ENCODE peak calls at places on chromosomes 12 and 14, in six cellular contexts. One of them, this sample, is unnamed.

GRCh38 chr12:116734156-116734768 is 3.6 kb downstream of the SPRING1 start:
- DNase-seq in A549: no peak
- DNase-seq in NCI-H510A treated with DMSO at 0.1 percent for 48 hours: no peak
- DNase-seq in ELR: no peak
- DNase-seq in T-cell: no peak
- DNase-seq in RWPE1: no peak
- DNase-seq in this sample: no peak

GRCh38 chr12:130552483-130552996 is 163.6 kb downstream of the RIMBP2 start:
- DNase-seq in A549: no peak
- DNase-seq in NCI-H510A treated with DMSO at 0.1 percent for 48 hours: no peak
- DNase-seq in T-cell: no peak
- DNase-seq in RWPE1: peak
- DNase-seq in ELR: no peak
- DNase-seq in this sample: peak

GRCh38 chr14:49679271-49679670 is 8.7 kb downstream of the POLE2 start:
- DNase-seq in NCI-H510A treated with DMSO at 0.1 percent for 48 hours: no peak
- DNase-seq in RWPE1: no peak
- DNase-seq in A549: no peak
- DNase-seq in ELR: peak
- DNase-seq in T-cell: no peak
- DNase-seq in this sample: no peak

GRCh38 chr12:4825139-4825858 is 84.4 kb upstream of the KCNA1 start:
- DNase-seq in A549: no peak
- DNase-seq in RWPE1: no peak
- DNase-seq in ELR: no peak
- DNase-seq in NCI-H510A treated with DMSO at 0.1 percent for 48 hours: no peak
- DNase-seq in T-cell: no peak
- DNase-seq in this sample: no peak

GRCh38 chr12:99027491-99027890 is 382.4 kb downstream of the APAF1 start:
- DNase-seq in RWPE1: peak
- DNase-seq in T-cell: no peak
- DNase-seq in NCI-H510A treated with DMSO at 0.1 percent for 48 hours: no peak
- DNase-seq in ELR: no peak
- DNase-seq in A549: no peak
- DNase-seq in this sample: no peak

GRCh38 chr12:53004582-53004981 is 1.7 kb upstream of the EIF4B start:
- DNase-seq in A549: no peak
- DNase-seq in RWPE1: no peak
- DNase-seq in NCI-H510A treated with DMSO at 0.1 percent for 48 hours: no peak
- DNase-seq in ELR: peak
- DNase-seq in T-cell: no peak
- DNase-seq in this sample: no peak

GRCh38 chr12:15532364-15532977 is 210.2 kb downstream of the PTPRO start:
- DNase-seq in RWPE1: peak
- DNase-seq in A549: peak
- DNase-seq in ELR: peak
- DNase-seq in T-cell: peak
- DNase-seq in NCI-H510A treated with DMSO at 0.1 percent for 48 hours: no peak
- DNase-seq in this sample: peak

GRCh38 chr14:51547260-51547659 is 104.5 kb upstream of the FRMD6 start:
- DNase-seq in A549: peak
- DNase-seq in ELR: peak
- DNase-seq in T-cell: no peak
- DNase-seq in NCI-H510A treated with DMSO at 0.1 percent for 48 hours: no peak
- DNase-seq in RWPE1: peak
- DNase-seq in this sample: peak

GRCh38 chr12:95413576-95413975 is 60.4 kb upstream of the METAP2 start:
- DNase-seq in T-cell: no peak
- DNase-seq in A549: no peak
- DNase-seq in ELR: no peak
- DNase-seq in NCI-H510A treated with DMSO at 0.1 percent for 48 hours: no peak
- DNase-seq in RWPE1: no peak
- DNase-seq in this sample: no peak

GRCh38 chr14:20516921-20517320 is 11.6 kb downstream of the RNASE10 start:
- DNase-seq in A549: no peak
- DNase-seq in T-cell: no peak
- DNase-seq in ELR: peak
- DNase-seq in NCI-H510A treated with DMSO at 0.1 percent for 48 hours: no peak
- DNase-seq in RWPE1: peak
- DNase-seq in this sample: no peak

GRCh38 chr12:56220611-56221232 is 1.0 kb downstream of the RNF41 start:
- DNase-seq in A549: no peak
- DNase-seq in RWPE1: no peak
- DNase-seq in NCI-H510A treated with DMSO at 0.1 percent for 48 hours: no peak
- DNase-seq in T-cell: no peak
- DNase-seq in ELR: peak
- DNase-seq in this sample: no peak

GRCh38 chr14:75711796-75712211 is 50.8 kb downstream of the TTLL5 start:
- DNase-seq in T-cell: no peak
- DNase-seq in A549: peak
- DNase-seq in ELR: peak
- DNase-seq in NCI-H510A treated with DMSO at 0.1 percent for 48 hours: no peak
- DNase-seq in RWPE1: peak
- DNase-seq in this sample: no peak

GRCh38 chr12:40152783-40153383 is 47.0 kb upstream of the SLC2A13 start:
- DNase-seq in T-cell: peak
- DNase-seq in NCI-H510A treated with DMSO at 0.1 percent for 48 hours: peak
- DNase-seq in ELR: peak
- DNase-seq in A549: no peak
- DNase-seq in RWPE1: no peak
- DNase-seq in this sample: peak

GRCh38 chr12:109606261-109607028 is 32.9 kb downstream of the MVK start:
- DNase-seq in RWPE1: no peak
- DNase-seq in A549: no peak
- DNase-seq in T-cell: no peak
- DNase-seq in NCI-H510A treated with DMSO at 0.1 percent for 48 hours: no peak
- DNase-seq in ELR: no peak
- DNase-seq in this sample: no peak

GRCh38 chr14:103743691-103744090 is 28.1 kb downstream of the ZFYVE21 start:
- DNase-seq in A549: no peak
- DNase-seq in NCI-H510A treated with DMSO at 0.1 percent for 48 hours: no peak
- DNase-seq in ELR: no peak
- DNase-seq in RWPE1: no peak
- DNase-seq in T-cell: no peak
- DNase-seq in this sample: no peak

GRCh38 chr12:26153421-26154154 is 28.8 kb upstream of the BHLHE41 start:
- DNase-seq in RWPE1: peak
- DNase-seq in NCI-H510A treated with DMSO at 0.1 percent for 48 hours: no peak
- DNase-seq in A549: peak
- DNase-seq in T-cell: no peak
- DNase-seq in ELR: peak
- DNase-seq in this sample: peak

GRCh38 chr12:70989232-70989631 is 68.7 kb upstream of the PTPRR start:
- DNase-seq in A549: no peak
- DNase-seq in T-cell: no peak
- DNase-seq in NCI-H510A treated with DMSO at 0.1 percent for 48 hours: no peak
- DNase-seq in ELR: no peak
- DNase-seq in RWPE1: no peak
- DNase-seq in this sample: no peak